ENCODE peak calls at places on chromosomes 1 and 21, in four cellular contexts. Y is H1, R is left ventricle myocardium inferior, Q is nephron progenitor cell. O is an unnamed sample.

GRCh38 chr1:110155878-110156522 is 5.7 kb downstream of the SLC6A17 start:
- DNase-seq in Q (peak; percentile 98), Y (no peak), R (peak; percentile 61), O (no peak)

GRCh38 chr1:107925565-107925964 is 39.4 kb downstream of the VAV3 start:
- DNase-seq in R (no peak), Y (no peak), Q (no peak), O (no peak)

GRCh38 chr1:235648407-235648907 is 1.1 kb downstream of the GNG4 start:
- DNase-seq in Y (no peak), R (no peak), Q (peak; percentile 49), O (no peak)

GRCh38 chr1:23585321-23586022 is 26.2 kb upstream of the ID3 start:
- DNase-seq in Q (no peak), Y (no peak), R (no peak), O (no peak)

GRCh38 chr1:50967416-50968020 is 2.5 kb upstream of the CDKN2C start:
- DNase-seq in Y (no peak), Q (no peak), R (no peak), O (no peak)

GRCh38 chr1:54490361-54491248 is 57.4 kb upstream of the ACOT11 start:
- DNase-seq in Y (peak; percentile 57), Q (peak; percentile 71), R (peak; percentile 32), O (no peak)

GRCh38 chr1:114345930-114346479 is 165.0 kb downstream of the TRIM33 start:
- DNase-seq in Q (peak; percentile 47), Y (no peak), R (peak; percentile 28), O (no peak)

GRCh38 chr1:219247441-219247840 is 73.8 kb downstream of the LYPLAL1 start:
- DNase-seq in Y (no peak), Q (no peak), R (no peak), O (no peak)

GRCh38 chr1:218865591-218865990 is 308.1 kb upstream of the LYPLAL1 start:
- DNase-seq in R (no peak), Q (no peak), Y (no peak), O (no peak)

GRCh38 chr1:63435136-63435535 is 67.7 kb downstream of the ALG6 start:
- DNase-seq in R (no peak), Q (no peak), Y (no peak), O (no peak)

GRCh38 chr21:15592271-15592860 is 137.4 kb upstream of the USP25 start:
- DNase-seq in R (no peak), Y (no peak), Q (peak; percentile 3), O (no peak)

GRCh38 chr1:113041569-113042335 is 31.2 kb upstream of the LRIG2 start:
- DNase-seq in Q (no peak), Y (no peak), R (no peak), O (no peak)

GRCh38 chr21:45041984-45042663 is 32.3 kb upstream of the ADARB1 start:
- DNase-seq in R (no peak), Y (no peak), Q (no peak), O (no peak)

GRCh38 chr1:191065346-191065745 is 587.7 kb upstream of the BRINP3 start:
- DNase-seq in Y (no peak), R (no peak), Q (no peak), O (no peak)

GRCh38 chr1:1203561-1204424 is 2.6 kb downstream of the TNFRSF18 start:
- DNase-seq in Y (no peak), R (peak; percentile 11), Q (peak; percentile 18), O (no peak)

GRCh38 chr1:178571807-178572206 is 58.9 kb downstream of the TEX35 start:
- DNase-seq in R (no peak), Y (no peak), Q (no peak), O (no peak)

GRCh38 chr1:231694465-231695077 is 68.0 kb downstream of the DISC1 start:
- DNase-seq in R (peak; percentile 23), Y (no peak), Q (no peak), O (no peak)

GRCh38 chr1:59367269-59368006 is 70.5 kb downstream of the FGGY start:
- DNase-seq in Q (peak; percentile 10), Y (no peak), R (peak; percentile 70), O (no peak)

GRCh38 chr1:114979278-114979891 is 50.2 kb upstream of the TSHB start:
- DNase-seq in R (peak; percentile 18), Y (no peak), Q (peak; percentile 75), O (no peak)

GRCh38 chr1:95770596-95770995 is 536.6 kb downstream of the RWDD3 start:
- DNase-seq in R (no peak), Y (no peak), Q (no peak), O (no peak)

GRCh38 chr1:102627145-102627544 is 481.2 kb downstream of the COL11A1 start:
- DNase-seq in R (no peak), Y (no peak), Q (no peak), O (no peak)

GRCh38 chr1:209383422-209383821 is 200.1 kb upstream of the CAMK1G start:
- DNase-seq in R (no peak), Y (no peak), Q (no peak), O (no peak)

GRCh38 chr21:33642896-33643657 is 776 bp downstream of the ITSN1 start:
- DNase-seq in R (peak; percentile 42), Y (no peak), Q (peak; percentile 55), O (no peak)

GRCh38 chr1:40849801-40850592 is 12.2 kb downstream of the CITED4 start:
- DNase-seq in Q (peak; percentile 81), R (peak; percentile 62), Y (no peak), O (peak; percentile 58)

GRCh38 chr1:34851431-34852105 is 8.0 kb downstream of the SMIM12 start:
- DNase-seq in R (peak; percentile 68), Q (no peak), Y (no peak), O (no peak)

GRCh38 chr1:75426688-75427087 is 184.2 kb downstream of the SLC44A5 start:
- DNase-seq in Q (no peak), Y (no peak), R (no peak), O (no peak)

GRCh38 chr1:37946703-37947360 is at the start of gene INPP5B:
- DNase-seq in Q (peak; percentile 80), R (peak; percentile 91), Y (peak; percentile 67), O (peak; percentile 97)
- TF ChIP-seq CTCF in Q (no peak), R (peak; percentile 15), Y (no peak), O (no peak)

DNA sequence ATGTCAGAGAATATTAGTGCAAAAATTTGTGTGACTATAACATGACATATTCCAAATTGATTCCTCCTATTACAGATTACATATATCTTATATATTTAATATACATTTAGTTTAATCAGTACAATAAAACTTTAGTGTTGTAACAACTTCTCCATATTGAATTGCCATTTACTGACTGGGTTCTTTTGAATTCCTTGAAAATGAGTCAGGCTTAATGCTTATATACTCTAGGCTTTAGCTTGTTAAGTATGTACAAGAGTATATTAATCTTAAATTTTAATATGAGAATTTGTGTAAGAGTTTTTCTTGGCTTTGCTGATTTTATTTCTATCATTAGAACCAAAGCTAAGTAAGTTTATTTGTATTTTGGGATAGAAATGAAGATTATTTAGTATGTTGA is 40.3 kb downstream of the XPR1 start:
- DNase-seq in Q (no peak), R (no peak), Y (no peak), O (no peak)
- TF ChIP-seq CTCF in Q (no peak), R (no peak), Y (no peak), O (no peak)

GRCh38 chr1:169133228-169133576 is 26.7 kb downstream of the ATP1B1 start:
- DNase-seq in R (no peak), Y (no peak), Q (no peak), O (no peak)

GRCh38 chr1:169128565-169128964 is 22.1 kb downstream of the ATP1B1 start:
- DNase-seq in Q (no peak), R (no peak), Y (no peak), O (no peak)

GRCh38 chr1:169129109-169129789 is 22.8 kb downstream of the ATP1B1 start:
- DNase-seq in Y (no peak), Q (no peak), R (no peak), O (no peak)

GRCh38 chr1:169132512-169133227 is 26.2 kb downstream of the ATP1B1 start:
- DNase-seq in Y (no peak), R (no peak), Q (no peak), O (no peak)

GRCh38 chr1:169130683-169131082 is 24.2 kb downstream of the ATP1B1 start:
- DNase-seq in Q (no peak), R (no peak), Y (no peak), O (no peak)
- TF ChIP-seq CTCF in Q (no peak), R (no peak), Y (no peak), O (no peak)

DNA sequence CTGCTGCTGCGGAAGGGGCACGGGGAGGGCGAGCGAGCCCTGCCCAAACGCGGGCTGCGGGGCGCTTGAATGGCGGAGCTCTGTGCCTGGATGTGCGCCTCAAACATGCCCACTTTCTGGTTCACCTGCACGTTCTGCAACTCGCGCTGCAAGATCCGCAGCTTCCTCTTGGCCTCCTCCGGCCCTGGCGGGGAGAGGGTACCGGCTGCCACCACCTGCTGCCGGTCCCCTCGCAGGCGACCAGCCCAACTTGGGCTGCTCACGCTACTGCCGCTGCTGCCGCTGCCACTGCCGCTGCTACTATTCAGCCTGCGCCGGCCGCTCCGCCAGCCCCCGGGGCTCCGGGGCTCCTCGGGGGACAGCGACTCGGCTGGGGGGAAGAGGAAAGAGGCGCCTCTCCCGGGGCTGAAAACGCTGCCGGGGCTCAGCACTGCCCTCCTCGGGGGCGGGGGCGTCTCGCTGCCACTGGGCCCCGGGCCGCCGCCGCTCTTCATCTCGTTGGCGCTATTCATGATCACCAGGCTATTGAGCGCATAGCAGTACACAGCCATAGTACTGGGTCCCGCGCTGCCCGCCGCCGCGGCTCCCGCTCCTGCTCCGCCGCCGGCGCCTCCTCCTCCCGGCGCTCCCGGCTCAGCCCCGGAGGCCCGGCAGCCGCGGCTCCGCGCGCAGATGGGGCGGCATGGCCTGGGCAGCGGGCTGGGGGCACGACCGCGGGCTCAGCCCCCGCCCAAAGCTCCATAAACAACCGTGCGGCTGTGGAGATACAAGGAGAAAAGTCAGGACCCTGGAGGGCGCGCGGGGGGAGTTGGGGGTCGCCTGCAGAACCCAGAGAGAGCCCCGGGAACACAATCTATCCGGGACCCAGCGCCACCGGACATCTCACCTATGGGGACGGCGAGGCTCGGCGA is 1.9 kb downstream of the ITPKB start:
- DNase-seq in Q (peak; percentile 69), Y (no peak), R (peak; percentile 39), O (no peak)
- TF ChIP-seq CTCF in Q (no peak), Y (no peak), R (peak; percentile 29), O (no peak)

GRCh38 chr1:32963746-32964460 is 706 bp downstream of the RNF19B start:
- DNase-seq in Q (peak; percentile 72), R (peak; percentile 51), Y (no peak), O (no peak)
- TF ChIP-seq CTCF in Q (no peak), R (peak; percentile 15), Y (no peak), O (no peak)

GRCh38 chr21:32494946-32495703 is 82.6 kb downstream of the EVA1C start:
- DNase-seq in R (no peak), Y (no peak), Q (no peak), O (no peak)

GRCh38 chr21:32496536-32496935 is 84.0 kb downstream of the EVA1C start:
- DNase-seq in R (no peak), Q (no peak), Y (no peak), O (no peak)

GRCh38 chr21:32499249-32500055 is 85.9 kb downstream of the TCP10L start:
- DNase-seq in Y (no peak), Q (no peak), R (no peak), O (no peak)
- TF ChIP-seq CTCF in Y (no peak), Q (no peak), R (no peak), O (no peak)

GRCh38 chr1:19404748-19405147 is 80.6 kb downstream of the CAPZB start:
- DNase-seq in Q (no peak), Y (no peak), R (no peak), O (no peak)
- TF ChIP-seq CTCF in Q (no peak), Y (no peak), R (no peak), O (no peak)

GRCh38 chr21:20040768-20041167 is 957.4 kb upstream of the NCAM2 start:
- DNase-seq in R (no peak), Q (no peak), Y (no peak), O (no peak)
- TF ChIP-seq CTCF in R (peak; percentile 59), Q (peak; percentile 23), Y (peak; percentile 22), O (peak; percentile 58)